ENCODE peak calls at places on chromosomes 6 and 20, in six cellular contexts. One of them, this sample, is unnamed.

GRCh38 chr6:30327232-30327746 is 562 bp downstream of the TRIM39 start:
- DNase-seq in suprapubic skin: peak; percentile 90
- DNase-seq in astrocyte of the cerebellum: no peak
- DNase-seq in stimulated activated CD8-positive, alpha-beta memory T cell treated with anti-CD3 and anti-CD28 coated beads, Interleukin-15, amount 100 ng/mL, for 24 hours: no peak
- DNase-seq in NAMALWA: no peak
- DNase-seq in effector memory CD8-positive, alpha-beta T cell: no peak
- DNase-seq in this sample: no peak

GRCh38 chr6:39892490-39893129 is 41.7 kb downstream of the MOCS1 start:
- DNase-seq in suprapubic skin: no peak
- DNase-seq in astrocyte of the cerebellum: peak; percentile 37
- DNase-seq in stimulated activated CD8-positive, alpha-beta memory T cell treated with anti-CD3 and anti-CD28 coated beads, Interleukin-15, amount 100 ng/mL, for 24 hours: no peak
- DNase-seq in NAMALWA: peak; percentile 31
- DNase-seq in effector memory CD8-positive, alpha-beta T cell: no peak
- DNase-seq in this sample: no peak

GRCh38 chr6:101730954-101731353 is 337.4 kb downstream of the GRIK2 start:
- DNase-seq in suprapubic skin: no peak
- DNase-seq in astrocyte of the cerebellum: no peak
- DNase-seq in stimulated activated CD8-positive, alpha-beta memory T cell treated with anti-CD3 and anti-CD28 coated beads, Interleukin-15, amount 100 ng/mL, for 24 hours: no peak
- DNase-seq in NAMALWA: no peak
- DNase-seq in effector memory CD8-positive, alpha-beta T cell: no peak
- DNase-seq in this sample: no peak

GRCh38 chr20:64106435-64106961 is 867 bp downstream of the NPBWR2 start:
- DNase-seq in suprapubic skin: peak; percentile 49
- DNase-seq in astrocyte of the cerebellum: no peak
- DNase-seq in stimulated activated CD8-positive, alpha-beta memory T cell treated with anti-CD3 and anti-CD28 coated beads, Interleukin-15, amount 100 ng/mL, for 24 hours: no peak
- DNase-seq in NAMALWA: no peak
- DNase-seq in effector memory CD8-positive, alpha-beta T cell: no peak
- DNase-seq in this sample: no peak

GRCh38 chr6:25083784-25084507 is 148.2 kb upstream of the RIPOR2 start:
- DNase-seq in suprapubic skin: no peak
- DNase-seq in astrocyte of the cerebellum: no peak
- DNase-seq in stimulated activated CD8-positive, alpha-beta memory T cell treated with anti-CD3 and anti-CD28 coated beads, Interleukin-15, amount 100 ng/mL, for 24 hours: no peak
- DNase-seq in NAMALWA: no peak
- DNase-seq in effector memory CD8-positive, alpha-beta T cell: no peak
- DNase-seq in this sample: no peak

GRCh38 chr6:89475634-89476033 is 42.7 kb downstream of the ANKRD6 start:
- DNase-seq in suprapubic skin: no peak
- DNase-seq in astrocyte of the cerebellum: peak; percentile 13
- DNase-seq in stimulated activated CD8-positive, alpha-beta memory T cell treated with anti-CD3 and anti-CD28 coated beads, Interleukin-15, amount 100 ng/mL, for 24 hours: no peak
- DNase-seq in NAMALWA: peak; percentile 11
- DNase-seq in effector memory CD8-positive, alpha-beta T cell: no peak
- DNase-seq in this sample: peak; percentile 36

GRCh38 chr6:160127270-160128124 is 5.9 kb downstream of the SLC22A1 start:
- DNase-seq in suprapubic skin: no peak
- DNase-seq in astrocyte of the cerebellum: no peak
- DNase-seq in stimulated activated CD8-positive, alpha-beta memory T cell treated with anti-CD3 and anti-CD28 coated beads, Interleukin-15, amount 100 ng/mL, for 24 hours: no peak
- DNase-seq in NAMALWA: no peak
- DNase-seq in effector memory CD8-positive, alpha-beta T cell: no peak
- DNase-seq in this sample: no peak

GRCh38 chr6:73610444-73611275 is 43.1 kb downstream of the SLC17A5 start:
- DNase-seq in suprapubic skin: no peak
- DNase-seq in astrocyte of the cerebellum: peak; percentile 36
- DNase-seq in stimulated activated CD8-positive, alpha-beta memory T cell treated with anti-CD3 and anti-CD28 coated beads, Interleukin-15, amount 100 ng/mL, for 24 hours: no peak
- DNase-seq in NAMALWA: peak; percentile 66
- DNase-seq in effector memory CD8-positive, alpha-beta T cell: no peak
- DNase-seq in this sample: no peak

GRCh38 chr6:102944475-102944874 is 1551.0 kb downstream of the GRIK2 start:
- DNase-seq in suprapubic skin: no peak
- DNase-seq in astrocyte of the cerebellum: no peak
- DNase-seq in stimulated activated CD8-positive, alpha-beta memory T cell treated with anti-CD3 and anti-CD28 coated beads, Interleukin-15, amount 100 ng/mL, for 24 hours: no peak
- DNase-seq in NAMALWA: no peak
- DNase-seq in effector memory CD8-positive, alpha-beta T cell: no peak
- DNase-seq in this sample: no peak

GRCh38 chr6:54198134-54198533 is 86.9 kb downstream of the MLIP start:
- DNase-seq in suprapubic skin: no peak
- DNase-seq in astrocyte of the cerebellum: no peak
- DNase-seq in stimulated activated CD8-positive, alpha-beta memory T cell treated with anti-CD3 and anti-CD28 coated beads, Interleukin-15, amount 100 ng/mL, for 24 hours: no peak
- DNase-seq in NAMALWA: no peak
- DNase-seq in effector memory CD8-positive, alpha-beta T cell: no peak
- DNase-seq in this sample: no peak

GRCh38 chr6:27478141-27478705 is 5.3 kb upstream of the ZNF184 start:
- DNase-seq in suprapubic skin: no peak
- DNase-seq in astrocyte of the cerebellum: no peak
- DNase-seq in stimulated activated CD8-positive, alpha-beta memory T cell treated with anti-CD3 and anti-CD28 coated beads, Interleukin-15, amount 100 ng/mL, for 24 hours: no peak
- DNase-seq in NAMALWA: peak; percentile 75
- DNase-seq in effector memory CD8-positive, alpha-beta T cell: no peak
- DNase-seq in this sample: no peak

GRCh38 chr6:108113557-108114519 is 39.3 kb upstream of the OSTM1 start:
- DNase-seq in suprapubic skin: no peak
- DNase-seq in astrocyte of the cerebellum: peak; percentile 53
- DNase-seq in stimulated activated CD8-positive, alpha-beta memory T cell treated with anti-CD3 and anti-CD28 coated beads, Interleukin-15, amount 100 ng/mL, for 24 hours: no peak
- DNase-seq in NAMALWA: peak; percentile 69
- DNase-seq in effector memory CD8-positive, alpha-beta T cell: peak; percentile 27
- DNase-seq in this sample: peak; percentile 18

GRCh38 chr20:11852801-11853200 is 64.9 kb upstream of the BTBD3 start:
- DNase-seq in suprapubic skin: no peak
- DNase-seq in astrocyte of the cerebellum: no peak
- DNase-seq in stimulated activated CD8-positive, alpha-beta memory T cell treated with anti-CD3 and anti-CD28 coated beads, Interleukin-15, amount 100 ng/mL, for 24 hours: no peak
- DNase-seq in NAMALWA: no peak
- DNase-seq in effector memory CD8-positive, alpha-beta T cell: no peak
- DNase-seq in this sample: no peak

GRCh38 chr6:165905744-165906143 is 242.7 kb upstream of the PDE10A start:
- DNase-seq in suprapubic skin: no peak
- DNase-seq in astrocyte of the cerebellum: no peak
- DNase-seq in stimulated activated CD8-positive, alpha-beta memory T cell treated with anti-CD3 and anti-CD28 coated beads, Interleukin-15, amount 100 ng/mL, for 24 hours: no peak
- DNase-seq in NAMALWA: no peak
- DNase-seq in effector memory CD8-positive, alpha-beta T cell: no peak
- DNase-seq in this sample: no peak

GRCh38 chr20:47336013-47336754 is 20.3 kb downstream of the ZMYND8 start:
- DNase-seq in suprapubic skin: peak; percentile 77
- DNase-seq in astrocyte of the cerebellum: peak; percentile 77
- DNase-seq in stimulated activated CD8-positive, alpha-beta memory T cell treated with anti-CD3 and anti-CD28 coated beads, Interleukin-15, amount 100 ng/mL, for 24 hours: no peak
- DNase-seq in NAMALWA: no peak
- DNase-seq in effector memory CD8-positive, alpha-beta T cell: no peak
- DNase-seq in this sample: no peak

GRCh38 chr6:90187437-90188049 is 109.1 kb downstream of the BACH2 start:
- DNase-seq in suprapubic skin: no peak
- DNase-seq in astrocyte of the cerebellum: no peak
- DNase-seq in stimulated activated CD8-positive, alpha-beta memory T cell treated with anti-CD3 and anti-CD28 coated beads, Interleukin-15, amount 100 ng/mL, for 24 hours: no peak
- DNase-seq in NAMALWA: no peak
- DNase-seq in effector memory CD8-positive, alpha-beta T cell: no peak
- DNase-seq in this sample: no peak

GRCh38 chr6:6315660-6316059 is 4.8 kb downstream of the F13A1 start:
- DNase-seq in suprapubic skin: no peak
- DNase-seq in astrocyte of the cerebellum: peak; percentile 3
- DNase-seq in stimulated activated CD8-positive, alpha-beta memory T cell treated with anti-CD3 and anti-CD28 coated beads, Interleukin-15, amount 100 ng/mL, for 24 hours: no peak
- DNase-seq in NAMALWA: peak; percentile 75
- DNase-seq in effector memory CD8-positive, alpha-beta T cell: no peak
- DNase-seq in this sample: no peak

GRCh38 chr20:25125636-25126035 is 43.7 kb upstream of the VSX1 start:
- DNase-seq in suprapubic skin: peak; percentile 29
- DNase-seq in astrocyte of the cerebellum: no peak
- DNase-seq in stimulated activated CD8-positive, alpha-beta memory T cell treated with anti-CD3 and anti-CD28 coated beads, Interleukin-15, amount 100 ng/mL, for 24 hours: no peak
- DNase-seq in NAMALWA: no peak
- DNase-seq in effector memory CD8-positive, alpha-beta T cell: no peak
- DNase-seq in this sample: no peak

This sample was measured in CD4-positive, alpha-beta memory T cell.